ENCODE peak calls at places on chromosomes 6 and 20, in six cellular contexts. One of them, this sample, is unnamed.

GRCh38 chr6:2396856-2397640 is 151.6 kb upstream of the GMDS start:
- DNase-seq in colonic mucosa: no peak
- DNase-seq in putamen: no peak
- DNase-seq in CD8-positive, alpha-beta memory T cell: no peak
- DNase-seq in brain microvascular endothelial cell: peak; percentile 25
- DNase-seq in nephron progenitor cell: no peak
- DNase-seq in this sample: peak; percentile 73

GRCh38 chr6:162887981-162888689 is 160.4 kb downstream of the PACRG start:
- DNase-seq in colonic mucosa: peak; percentile 27
- DNase-seq in putamen: no peak
- DNase-seq in CD8-positive, alpha-beta memory T cell: no peak
- DNase-seq in brain microvascular endothelial cell: no peak
- DNase-seq in nephron progenitor cell: no peak
- DNase-seq in this sample: no peak

GRCh38 chr6:17281100-17281496 is at the start of gene RBM24:
- DNase-seq in colonic mucosa: peak; percentile 86
- DNase-seq in putamen: no peak
- DNase-seq in CD8-positive, alpha-beta memory T cell: no peak
- DNase-seq in brain microvascular endothelial cell: peak; percentile 64
- DNase-seq in nephron progenitor cell: peak; percentile 77
- DNase-seq in this sample: peak; percentile 93

GRCh38 chr6:39130691-39131090 is 15.7 kb upstream of the SAYSD1 start:
- DNase-seq in colonic mucosa: no peak
- DNase-seq in putamen: no peak
- DNase-seq in CD8-positive, alpha-beta memory T cell: no peak
- DNase-seq in brain microvascular endothelial cell: no peak
- DNase-seq in nephron progenitor cell: no peak
- DNase-seq in this sample: no peak

GRCh38 chr6:44128020-44128917 is 915 bp downstream of the TMEM63B start:
- DNase-seq in colonic mucosa: peak; percentile 56
- DNase-seq in putamen: no peak
- DNase-seq in CD8-positive, alpha-beta memory T cell: no peak
- DNase-seq in brain microvascular endothelial cell: peak; percentile 30
- DNase-seq in nephron progenitor cell: peak; percentile 54
- DNase-seq in this sample: peak; percentile 75

GRCh38 chr6:70172252-70172651 is 130.6 kb downstream of the COL9A1 start:
- DNase-seq in colonic mucosa: no peak
- DNase-seq in putamen: no peak
- DNase-seq in CD8-positive, alpha-beta memory T cell: no peak
- DNase-seq in brain microvascular endothelial cell: no peak
- DNase-seq in nephron progenitor cell: no peak
- DNase-seq in this sample: no peak

GRCh38 chr6:117188627-117189201 is 76.6 kb upstream of the VGLL2 start:
- DNase-seq in colonic mucosa: no peak
- DNase-seq in putamen: no peak
- DNase-seq in CD8-positive, alpha-beta memory T cell: no peak
- DNase-seq in brain microvascular endothelial cell: no peak
- DNase-seq in nephron progenitor cell: no peak
- DNase-seq in this sample: peak; percentile 23

GRCh38 chr6:34459899-34460593 is 5.8 kb upstream of the PACSIN1 start:
- DNase-seq in colonic mucosa: peak; percentile 63
- DNase-seq in putamen: peak; percentile 10
- DNase-seq in CD8-positive, alpha-beta memory T cell: peak; percentile 49
- DNase-seq in brain microvascular endothelial cell: peak; percentile 39
- DNase-seq in nephron progenitor cell: peak; percentile 51
- DNase-seq in this sample: peak; percentile 61

GRCh38 chr20:34389206-34389953 is 26.3 kb downstream of the ITCH start:
- DNase-seq in colonic mucosa: no peak
- DNase-seq in putamen: no peak
- DNase-seq in CD8-positive, alpha-beta memory T cell: no peak
- DNase-seq in brain microvascular endothelial cell: no peak
- DNase-seq in nephron progenitor cell: no peak
- DNase-seq in this sample: no peak

GRCh38 chr6:96608074-96608473 is 45.1 kb downstream of the FHL5 start:
- DNase-seq in colonic mucosa: no peak
- DNase-seq in putamen: no peak
- DNase-seq in CD8-positive, alpha-beta memory T cell: no peak
- DNase-seq in brain microvascular endothelial cell: no peak
- DNase-seq in nephron progenitor cell: no peak
- DNase-seq in this sample: no peak

GRCh38 chr6:113630738-113631535 is 226.2 kb upstream of the MARCKS start:
- DNase-seq in colonic mucosa: no peak
- DNase-seq in putamen: no peak
- DNase-seq in CD8-positive, alpha-beta memory T cell: no peak
- DNase-seq in brain microvascular endothelial cell: peak; percentile 82
- DNase-seq in nephron progenitor cell: no peak
- DNase-seq in this sample: peak; percentile 73

GRCh38 chr20:16104783-16105182 is 468.5 kb downstream of the KIF16B start:
- DNase-seq in colonic mucosa: no peak
- DNase-seq in putamen: no peak
- DNase-seq in CD8-positive, alpha-beta memory T cell: no peak
- DNase-seq in brain microvascular endothelial cell: no peak
- DNase-seq in nephron progenitor cell: no peak
- DNase-seq in this sample: no peak

GRCh38 chr20:58603656-58604184 is 47.4 kb upstream of the STX16 start:
- DNase-seq in colonic mucosa: no peak
- DNase-seq in putamen: no peak
- DNase-seq in CD8-positive, alpha-beta memory T cell: no peak
- DNase-seq in brain microvascular endothelial cell: peak; percentile 20
- DNase-seq in nephron progenitor cell: no peak
- DNase-seq in this sample: peak; percentile 67

GRCh38 chr6:146315321-146316254 is 228.0 kb upstream of the RAB32 start:
- DNase-seq in colonic mucosa: no peak
- DNase-seq in putamen: no peak
- DNase-seq in CD8-positive, alpha-beta memory T cell: no peak
- DNase-seq in brain microvascular endothelial cell: no peak
- DNase-seq in nephron progenitor cell: no peak
- DNase-seq in this sample: peak; percentile 35

GRCh38 chr6:52391599-52391998 is 28.5 kb upstream of the EFHC1 start:
- DNase-seq in colonic mucosa: no peak
- DNase-seq in putamen: no peak
- DNase-seq in CD8-positive, alpha-beta memory T cell: no peak
- DNase-seq in brain microvascular endothelial cell: no peak
- DNase-seq in nephron progenitor cell: no peak
- DNase-seq in this sample: no peak

GRCh38 chr6:136792066-136792944 is at the start of gene MAP3K5:
- DNase-seq in colonic mucosa: peak; percentile 89
- DNase-seq in putamen: peak; percentile 81
- DNase-seq in CD8-positive, alpha-beta memory T cell: peak; percentile 90
- DNase-seq in brain microvascular endothelial cell: peak; percentile 51
- DNase-seq in nephron progenitor cell: peak; percentile 79
- DNase-seq in this sample: peak; percentile 89

GRCh38 chr6:21383499-21384085 is 210.0 kb upstream of the SOX4 start:
- DNase-seq in colonic mucosa: no peak
- DNase-seq in putamen: no peak
- DNase-seq in CD8-positive, alpha-beta memory T cell: no peak
- DNase-seq in brain microvascular endothelial cell: no peak
- DNase-seq in nephron progenitor cell: no peak
- DNase-seq in this sample: no peak

GRCh38 chr6:100099189-100100074 is 105.4 kb upstream of the MCHR2 start:
- DNase-seq in colonic mucosa: no peak
- DNase-seq in putamen: peak; percentile 14
- DNase-seq in CD8-positive, alpha-beta memory T cell: no peak
- DNase-seq in brain microvascular endothelial cell: no peak
- DNase-seq in nephron progenitor cell: no peak
- DNase-seq in this sample: peak; percentile 86

GRCh38 chr6:136225496-136225895 is 24.6 kb downstream of the MTFR2 start:
- DNase-seq in colonic mucosa: no peak
- DNase-seq in putamen: no peak
- DNase-seq in CD8-positive, alpha-beta memory T cell: no peak
- DNase-seq in brain microvascular endothelial cell: no peak
- DNase-seq in nephron progenitor cell: no peak
- DNase-seq in this sample: no peak

GRCh38 chr6:139919107-139920026 is 544.9 kb upstream of the CITED2 start:
- DNase-seq in colonic mucosa: no peak
- DNase-seq in putamen: no peak
- DNase-seq in CD8-positive, alpha-beta memory T cell: no peak
- DNase-seq in brain microvascular endothelial cell: no peak
- DNase-seq in nephron progenitor cell: no peak
- DNase-seq in this sample: no peak

GRCh38 chr6:5772634-5773230 is 234.0 kb downstream of the NRN1 start:
- DNase-seq in colonic mucosa: no peak
- DNase-seq in putamen: no peak
- DNase-seq in CD8-positive, alpha-beta memory T cell: no peak
- DNase-seq in brain microvascular endothelial cell: no peak
- DNase-seq in nephron progenitor cell: no peak
- DNase-seq in this sample: no peak

GRCh38 chr6:26155066-26155925 is 68.1 kb downstream of the HFE start:
- DNase-seq in colonic mucosa: peak; percentile 65
- DNase-seq in putamen: peak; percentile 34
- DNase-seq in CD8-positive, alpha-beta memory T cell: no peak
- DNase-seq in brain microvascular endothelial cell: no peak
- DNase-seq in nephron progenitor cell: peak; percentile 39
- DNase-seq in this sample: peak; percentile 56

GRCh38 chr6:31874836-31875572 is 3.8 kb downstream of the SLC44A4 start:
- DNase-seq in colonic mucosa: no peak
- DNase-seq in putamen: no peak
- DNase-seq in CD8-positive, alpha-beta memory T cell: no peak
- DNase-seq in brain microvascular endothelial cell: no peak
- DNase-seq in nephron progenitor cell: no peak
- DNase-seq in this sample: no peak

GRCh38 chr20:25695532-25696383 is 895 bp downstream of the ZNF337 start:
- DNase-seq in colonic mucosa: peak; percentile 40
- DNase-seq in putamen: no peak
- DNase-seq in CD8-positive, alpha-beta memory T cell: no peak
- DNase-seq in brain microvascular endothelial cell: no peak
- DNase-seq in nephron progenitor cell: no peak
- DNase-seq in this sample: peak; percentile 57